ENCODE peak calls at places on chromosomes 6 and 20, in five cellular contexts. O is body of pancreas, Z is HFFc6, P is HL-60, F is H9. T is an unnamed sample.
A peak's percentile ranks its signal among the peaks of the same experiment; 100 is the strongest.

GRCh38 chr6:21438986-21439352 is 154.6 kb upstream of the SOX4 start:
- DNase-seq in F (no peak), P (peak; percentile 47), Z (no peak), O (no peak), T (no peak)

GRCh38 chr6:43013020-43013842 is 515 bp downstream of the MEA1 start:
- DNase-seq in O (no peak), P (peak; percentile 63), Z (peak; percentile 55), F (no peak), T (no peak)

GRCh38 chr6:148240463-148240845 is 102.2 kb upstream of the SASH1 start:
- DNase-seq in F (no peak), O (no peak), Z (peak; percentile 64), P (no peak), T (peak; percentile 22)

GRCh38 chr6:33429745-33430042 is 9.8 kb downstream of the SYNGAP1 start:
- DNase-seq in Z (no peak), P (no peak), F (no peak), O (no peak), T (no peak)

GRCh38 chr6:48628316-48628715 is 517.3 kb upstream of the PTCHD4 start:
- DNase-seq in F (no peak), P (no peak), O (no peak), Z (peak; percentile 26), T (no peak)

GRCh38 chr6:85747654-85748053 is 105.0 kb upstream of the SYNCRIP start:
- DNase-seq in Z (peak; percentile 61), P (no peak), F (no peak), O (no peak), T (no peak)

GRCh38 chr6:167491403-167492095 is 166.7 kb downstream of the TTLL2 start:
- DNase-seq in O (no peak), Z (no peak), P (no peak), F (no peak), T (no peak)

GRCh38 chr6:3194535-3195376 is 32.7 kb downstream of the TUBB2B start:
- DNase-seq in F (peak; percentile 65), Z (no peak), O (no peak), P (no peak), T (no peak)

GRCh38 chr20:10784337-10785183 is 110.8 kb upstream of the JAG1 start:
- DNase-seq in Z (no peak), P (no peak), F (no peak), O (no peak), T (no peak)

GRCh38 chr6:130906736-130907381 is 79.7 kb downstream of the SMLR1 start:
- DNase-seq in Z (peak; percentile 49), O (no peak), P (no peak), F (no peak), T (no peak)

GRCh38 chr20:52087471-52087870 is 104.1 kb downstream of the ZFP64 start:
- DNase-seq in P (no peak), O (no peak), F (no peak), Z (no peak), T (no peak)

GRCh38 chr6:1892716-1893115 is 283.0 kb downstream of the FOXC1 start:
- DNase-seq in F (no peak), P (no peak), Z (no peak), O (no peak), T (no peak)

GRCh38 chr20:63628246-63628975 is 1.5 kb upstream of the GMEB2 start:
- DNase-seq in P (peak; percentile 92), O (peak; percentile 76), F (no peak), Z (peak; percentile 66), T (no peak)

GRCh38 chr6:61675734-61676133 is 610.3 kb downstream of the KHDRBS2 start:
- DNase-seq in O (no peak), Z (no peak), F (no peak), P (no peak), T (no peak)

GRCh38 chr6:169722362-169723199 is 1.7 kb downstream of the PHF10 start:
- DNase-seq in O (peak; percentile 53), Z (peak; percentile 40), F (peak; percentile 34), P (peak; percentile 73), T (no peak)

GRCh38 chr6:127422791-127423190 is 36.4 kb downstream of the KIAA0408 start:
- DNase-seq in F (no peak), P (no peak), O (no peak), Z (no peak), T (no peak)

GRCh38 chr6:34055223-34055933 is 90.5 kb downstream of the GRM4 start:
- DNase-seq in Z (peak; percentile 13), O (peak; percentile 73), P (peak; percentile 62), F (peak; percentile 79), T (peak; percentile 5)

GRCh38 chr6:162854228-162854627 is 126.5 kb downstream of the PACRG start:
- DNase-seq in F (no peak), Z (no peak), O (no peak), P (no peak), T (no peak)

GRCh38 chr6:12572884-12573824 is 143.4 kb upstream of the PHACTR1 start:
- DNase-seq in P (no peak), Z (peak; percentile 73), F (peak; percentile 39), O (no peak), T (no peak)

GRCh38 chr6:18405477-18406293 is 18.5 kb downstream of the RNF144B start:
- DNase-seq in O (no peak), Z (peak; percentile 93), F (no peak), P (no peak), T (peak; percentile 67)

GRCh38 chr6:56374841-56375369 is 127.5 kb upstream of the COL21A1 start:
- DNase-seq in P (no peak), O (no peak), F (no peak), Z (peak; percentile 47), T (peak; percentile 81)

GRCh38 chr6:20952605-20953004 is 418.3 kb downstream of the CDKAL1 start:
- DNase-seq in P (no peak), Z (peak; percentile 81), F (peak; percentile 27), O (no peak), T (peak; percentile 25)

GRCh38 chr6:157650261-157650640 is 172.8 kb upstream of the SNX9 start:
- DNase-seq in P (no peak), O (peak; percentile 28), Z (no peak), F (no peak), T (no peak)

GRCh38 chr20:51412333-51412761 is 130.2 kb downstream of the NFATC2 start:
- DNase-seq in O (no peak), Z (no peak), P (no peak), F (no peak), T (peak; percentile 12)

GRCh38 chr20:63234693-63235398 is 859 bp upstream of the BIRC7 start:
- DNase-seq in F (peak; percentile 83), O (peak; percentile 56), Z (no peak), P (no peak), T (no peak)

GRCh38 chr6:130019796-130020105 is 1.4 kb downstream of the L3MBTL3 start:
- DNase-seq in F (no peak), Z (no peak), O (no peak), P (no peak), T (no peak)

GRCh38 chr6:52605610-52606185 is 28.8 kb upstream of the TRAM2 start:
- DNase-seq in Z (no peak), F (no peak), O (no peak), P (peak; percentile 15), T (no peak)
- TF ChIP-seq CTCF in Z (no peak), F (no peak), O (no peak), P (no peak), T (no peak)

GRCh38 chr6:117483004-117483644 is 650 bp downstream of the DCBLD1 start:
- DNase-seq in Z (peak; percentile 54), O (peak; percentile 79), F (peak; percentile 62), P (peak; percentile 34), T (no peak)
- TF ChIP-seq CTCF in Z (no peak), O (no peak), F (no peak), P (no peak), T (no peak)

GRCh38 chr6:35955970-35956369 is 35.1 kb upstream of the SRPK1 start:
- DNase-seq in O (no peak), Z (no peak), F (no peak), P (no peak), T (no peak)
- TF ChIP-seq CTCF in O (peak; percentile 42), Z (peak; percentile 45), F (peak; percentile 53), P (no peak), T (no peak)

GRCh38 chr20:7935027-7935551 is 5.2 kb downstream of the HAO1 start:
- DNase-seq in O (no peak), Z (no peak), P (no peak), F (no peak), T (no peak)

GRCh38 chr20:7938058-7938457 is 2.2 kb downstream of the HAO1 start:
- DNase-seq in O (no peak), Z (no peak), P (no peak), F (no peak), T (no peak)

GRCh38 chr20:7939663-7940062 is 595 bp downstream of the HAO1 start:
- DNase-seq in P (no peak), F (no peak), Z (no peak), O (no peak), T (no peak)

GRCh38 chr20:7937328-7937727 is 2.9 kb downstream of the HAO1 start:
- DNase-seq in O (no peak), P (no peak), F (no peak), Z (no peak), T (no peak)

DNA sequence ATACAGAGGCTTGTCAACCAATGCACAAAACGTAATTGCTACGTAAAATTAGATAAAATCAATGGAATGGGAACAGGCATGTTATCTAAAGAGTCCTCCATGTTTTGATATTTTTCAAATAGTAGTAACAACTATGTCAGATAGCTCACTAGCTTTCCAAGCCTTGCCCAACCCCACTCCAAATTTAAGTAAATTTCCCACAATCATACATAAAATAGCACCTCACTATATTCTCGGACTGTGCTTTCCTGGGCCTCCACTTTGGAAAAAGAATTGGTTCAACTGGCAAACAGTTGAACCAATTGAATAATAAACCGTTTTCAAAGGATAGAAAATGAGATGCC is 3.6 kb downstream of the HAO1 start:
- DNase-seq in P (no peak), Z (no peak), F (no peak), O (no peak), T (no peak)
- TF ChIP-seq CTCF in P (no peak), Z (peak; percentile 16), F (no peak), O (no peak), T (no peak)

GRCh38 chr6:138752017-138752416 is 21.6 kb upstream of the CCDC28A start:
- DNase-seq in P (no peak), F (peak; percentile 40), O (no peak), Z (no peak), T (no peak)
- TF ChIP-seq CTCF in P (no peak), F (peak; percentile 73), O (no peak), Z (peak; percentile 51), T (no peak)

GRCh38 chr6:126172151-126172550 is 167.8 kb upstream of the CENPW start:
- DNase-seq in Z (no peak), O (no peak), P (no peak), F (no peak), T (no peak)

GRCh38 chr6:126175251-126175650 is 164.7 kb upstream of the CENPW start:
- DNase-seq in P (no peak), F (no peak), O (no peak), Z (no peak), T (no peak)

GRCh38 chr6:126180585-126180984 is 159.3 kb upstream of the CENPW start:
- DNase-seq in F (no peak), P (peak; percentile 52), O (no peak), Z (peak; percentile 70), T (peak; percentile 20)

GRCh38 chr6:126174697-126175096 is 165.2 kb upstream of the CENPW start:
- DNase-seq in F (no peak), Z (no peak), P (no peak), O (no peak), T (no peak)

DNA sequence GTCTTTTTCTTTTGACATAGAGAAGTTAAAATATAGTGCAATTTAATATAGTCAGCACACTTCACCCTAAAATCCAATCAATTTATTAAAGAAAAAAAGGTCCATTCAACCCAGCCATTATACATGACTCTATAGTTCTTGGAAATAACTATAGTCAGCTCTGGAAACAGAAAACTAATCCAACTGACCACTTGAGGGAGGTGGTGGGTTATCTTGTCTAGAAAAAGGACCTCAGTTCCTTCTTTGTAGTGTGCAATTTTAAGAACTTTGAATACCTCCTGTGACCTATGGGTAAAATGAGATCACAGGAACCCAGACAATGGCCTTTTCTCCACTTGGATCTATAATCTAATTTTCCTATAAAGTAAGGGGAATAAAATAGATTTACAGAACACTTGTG is 163.6 kb upstream of the CENPW start:
- DNase-seq in Z (no peak), F (no peak), P (peak; percentile 14), O (no peak), T (no peak)
- TF ChIP-seq CTCF in Z (peak; percentile 53), F (peak; percentile 62), P (no peak), O (no peak), T (peak; percentile 8)

T was measured in AG09319.